ENCODE peak calls at places on chromosome 21, in seven cellular contexts. G, K, E, Q, N, P and A are unnamed samples.
A peak's percentile ranks its signal among the peaks of the same experiment; 100 is the strongest.

GRCh38 chr21:42406846-42407245 is 3.1 kb downstream of the UBASH3A start:
- DNase-seq in G (no peak), K (no peak), E (no peak), Q (no peak), N (no peak), P (no peak), A (no peak)

GRCh38 chr21:39837861-39838359 is 29.3 kb upstream of the PCP4 start:
- DNase-seq in G (no peak), K (no peak), E (no peak), Q (no peak), N (no peak), P (no peak), A (no peak)

GRCh38 chr21:42476493-42477342 is 19.3 kb downstream of the RSPH1 start:
- DNase-seq in G (no peak), K (no peak), E (no peak), Q (no peak), N (no peak), P (no peak), A (no peak)

GRCh38 chr21:41458121-41458520 is 32.1 kb downstream of the MX1 start:
- DNase-seq in G (no peak), K (no peak), E (no peak), Q (no peak), N (no peak), P (no peak), A (no peak)

GRCh38 chr21:43865471-43866181 is 603 bp downstream of the AGPAT3 start:
- DNase-seq in G (no peak), K (peak; percentile 76), E (no peak), Q (no peak), N (peak; percentile 91), P (peak; percentile 49), A (no peak)

GRCh38 chr21:40284481-40284880 is 417.2 kb downstream of the PCP4 start:
- DNase-seq in G (no peak), K (no peak), E (no peak), Q (no peak), N (no peak), P (no peak), A (no peak)

GRCh38 chr21:33206771-33207290 is 22.9 kb upstream of the IFNAR2 start:
- DNase-seq in G (no peak), K (no peak), E (peak; percentile 68), Q (no peak), N (peak; percentile 84), P (peak; percentile 66), A (no peak)

GRCh38 chr21:31284797-31285397 is 59.2 kb downstream of the TIAM1 start:
- DNase-seq in G (no peak), K (no peak), E (no peak), Q (no peak), N (no peak), P (no peak), A (no peak)

GRCh38 chr21:37767984-37768383 is 148.3 kb downstream of the KCNJ6 start:
- DNase-seq in G (no peak), K (no peak), E (no peak), Q (no peak), N (no peak), P (no peak), A (no peak)

GRCh38 chr21:32350211-32350980 is 42.4 kb downstream of the URB1 start:
- DNase-seq in G (no peak), K (no peak), E (no peak), Q (no peak), N (no peak), P (no peak), A (peak; percentile 74)

GRCh38 chr21:44085491-44086321 is 21.5 kb upstream of the PWP2 start:
- DNase-seq in G (no peak), K (no peak), E (no peak), Q (no peak), N (no peak), P (no peak), A (no peak)

GRCh38 chr21:27700974-27701614 is 734.2 kb upstream of the ADAMTS5 start:
- DNase-seq in G (peak; percentile 20), K (peak; percentile 88), E (no peak), Q (peak; percentile 80), N (peak; percentile 82), P (peak; percentile 63), A (no peak)
- TF ChIP-seq POLR2A in G (no peak), K (no peak), E (no peak), Q (no peak), N (no peak), P (no peak), A (no peak)

GRCh38 chr21:8994640-8995511 is 1526.5 kb upstream of the TPTE start:
- DNase-seq in G (peak; percentile 83), K (no peak), E (no peak), Q (no peak), N (no peak), P (no peak), A (no peak)
- H3K4me3 ChIP-seq in G (no peak overlapping the region), K (no peak overlapping the region), E (no peak overlapping the region), Q (no peak overlapping the region), N (no peak overlapping the region), P (no peak overlapping the region), A (no peak overlapping the region)

DNA sequence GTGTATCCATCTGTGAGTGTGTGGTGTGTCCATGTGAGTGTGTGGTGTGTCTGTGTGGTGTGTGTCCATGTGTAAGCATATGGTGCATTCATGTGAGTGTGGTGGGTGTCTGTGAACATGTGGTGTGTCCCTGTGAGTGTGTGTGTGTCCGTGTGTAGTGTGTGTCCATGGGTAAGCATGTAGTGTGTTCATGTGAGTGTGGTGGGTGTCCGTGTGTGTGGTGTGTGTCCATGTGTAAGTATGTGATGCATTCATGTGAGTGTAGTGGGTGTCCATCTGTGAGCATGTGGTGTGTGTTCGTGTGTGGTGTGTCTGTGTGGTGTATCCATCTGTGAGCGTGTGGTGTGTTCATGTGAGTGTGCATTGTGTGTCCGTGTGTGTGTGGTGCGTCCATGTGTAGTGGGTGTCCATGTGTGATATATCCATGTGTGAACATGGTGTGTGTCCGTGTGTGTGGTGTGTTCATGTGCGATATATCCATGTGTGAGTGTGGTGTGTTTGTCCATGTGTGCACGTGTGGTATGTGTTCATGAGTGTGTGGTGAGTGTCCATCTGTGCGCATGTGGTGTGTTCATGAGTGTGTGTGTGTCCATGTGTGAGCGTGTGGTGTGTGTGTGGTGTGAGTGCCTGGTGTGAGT is 12.3 kb downstream of the SLC19A1 start:
- DNase-seq in G (no peak), K (no peak), E (no peak), Q (no peak), N (peak; percentile 23), P (no peak), A (no peak)
- TF ChIP-seq POLR2AphosphoS5 in G (no peak), K (no peak), E (no peak), Q (no peak), N (no peak), P (no peak), A (no peak)

DNA sequence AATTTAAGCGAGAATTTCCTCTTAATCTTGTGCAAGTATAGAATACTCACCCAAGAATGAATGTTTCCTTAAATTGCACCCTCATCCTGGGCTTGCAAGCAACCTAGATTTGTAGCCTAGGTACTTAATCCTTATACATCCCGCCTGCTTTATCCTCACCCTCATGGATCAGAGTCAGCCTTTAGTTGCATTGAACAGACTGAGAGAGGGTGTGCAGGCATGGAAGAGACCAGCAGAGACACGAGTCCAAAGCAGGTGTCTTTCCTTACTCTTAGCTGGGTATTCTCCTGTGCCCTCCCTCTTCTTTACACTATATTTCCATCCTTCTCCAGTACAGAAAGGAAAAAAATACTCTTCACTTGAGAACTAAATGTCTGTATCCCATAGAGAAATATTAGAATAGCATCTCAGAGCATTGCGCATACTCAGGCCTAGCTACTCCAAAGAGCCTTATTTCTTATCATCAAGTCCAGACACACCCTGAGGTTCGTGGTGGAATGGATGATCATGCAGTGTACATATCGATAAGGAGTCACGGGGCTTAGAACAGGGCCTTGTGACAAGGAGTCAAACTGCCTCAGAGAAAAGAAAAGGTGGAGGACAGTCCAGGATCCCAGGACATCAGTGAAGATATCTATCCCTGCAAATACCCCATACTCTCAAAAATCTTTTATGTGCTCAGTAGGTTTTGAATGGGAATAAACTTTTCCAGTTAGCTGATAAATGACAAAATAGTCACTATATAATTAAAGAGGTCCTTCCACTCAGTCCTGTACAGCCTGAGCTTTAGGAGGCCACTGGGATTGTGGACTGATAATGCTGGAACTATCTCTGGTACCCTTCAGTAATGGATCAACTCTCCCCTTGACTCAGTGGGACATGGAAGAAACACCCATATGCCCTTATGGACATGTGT is 297.9 kb downstream of the GRIK1 start:
- DNase-seq in G (no peak), K (no peak), E (no peak), Q (no peak), N (no peak), P (no peak), A (no peak)
- TF ChIP-seq POLR2A in G (no peak), K (no peak), E (no peak), Q (no peak), N (no peak), P (no peak), A (no peak)

GRCh38 chr21:17610862-17611261 is 1.8 kb downstream of the BTG3 start:
- DNase-seq in G (peak; percentile 13), K (peak; percentile 15), E (no peak), Q (no peak), N (no peak), P (peak; percentile 22), A (no peak)
- H3K4me3 ChIP-seq in G (peak overlapping the region; percentile 90), K (peak overlapping the region; percentile 11), E (peak overlapping the region; percentile 90), Q (peak overlapping the region; percentile 96), N (peak overlapping the region; percentile 72), P (peak overlapping the region; percentile 78), A (peak overlapping the region; percentile 74)

DNA sequence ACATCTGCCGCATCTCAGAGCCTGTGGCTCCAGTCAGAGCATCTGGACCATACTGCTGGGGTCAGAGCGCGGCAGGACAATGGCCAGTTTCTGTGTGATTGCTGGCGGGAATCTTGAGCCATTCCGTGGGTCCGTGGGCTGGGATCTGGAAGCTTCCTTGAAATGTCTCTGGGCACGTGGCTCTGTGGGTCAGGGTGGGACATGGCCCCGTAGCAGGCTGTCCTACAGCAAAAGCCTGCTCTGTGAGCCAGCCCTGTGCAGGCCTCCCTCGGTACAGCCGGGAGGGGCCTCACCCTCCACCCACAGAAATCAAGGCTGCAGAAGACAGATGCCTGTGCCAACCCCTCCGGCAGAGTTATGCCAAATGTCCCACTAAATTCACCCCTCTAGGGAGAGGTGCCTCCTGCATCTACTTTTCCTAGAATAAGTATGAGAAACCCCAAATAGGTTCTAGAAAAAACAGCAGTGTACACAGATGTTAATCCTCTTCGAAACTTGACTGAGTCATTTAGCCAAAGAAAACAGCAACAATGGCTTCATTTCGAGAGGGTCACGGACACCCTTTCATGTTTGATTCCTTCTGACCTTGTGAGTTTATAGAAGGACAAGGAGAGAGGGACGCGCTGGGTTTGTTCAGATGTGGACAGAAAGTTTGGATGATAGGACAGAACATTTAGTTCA is 27.8 kb downstream of the COL18A1 start:
- DNase-seq in G (peak; percentile 79), K (no peak), E (no peak), Q (no peak), N (no peak), P (no peak), A (no peak)
- TF ChIP-seq POLR2AphosphoS5 in G (no peak), K (no peak), E (no peak), Q (no peak), N (no peak), P (no peak), A (peak; percentile 28)